ENCODE peak calls at places on chromosome 16, in four cellular contexts. P, A, V and U are unnamed samples.

GRCh38 chr16:85447657-85448313 is 165.3 kb upstream of the GSE1 start:
- DNase-seq in P (no peak), A (no peak), V (no peak), U (no peak)

GRCh38 chr16:82506734-82507133 is 120.0 kb upstream of the CDH13 start:
- DNase-seq in P (no peak), A (no peak), V (no peak), U (no peak)

GRCh38 chr16:1532081-1532760 is 1.2 kb upstream of the TMEM204 start:
- DNase-seq in P (peak), A (peak), V (peak), U (no peak)

GRCh38 chr16:11329080-11329491 is 16.2 kb upstream of the RMI2 start:
- DNase-seq in P (no peak), A (no peak), V (no peak), U (no peak)

GRCh38 chr16:86994651-86995171 is 322.5 kb downstream of the C16orf95 start:
- DNase-seq in P (no peak), A (peak), V (no peak), U (no peak)

GRCh38 chr16:1051446-1051845 is 21.1 kb upstream of the SSTR5 start:
- DNase-seq in P (no peak), A (no peak), V (no peak), U (no peak)

GRCh38 chr16:10883004-10883403 is 6.0 kb downstream of the CIITA start:
- DNase-seq in P (no peak), A (no peak), V (no peak), U (no peak)

GRCh38 chr16:54236761-54237160 is 49.8 kb downstream of the IRX3 start:
- DNase-seq in P (no peak), A (no peak), V (no peak), U (no peak)

GRCh38 chr16:87548086-87548485 is 54.2 kb upstream of the JPH3 start:
- DNase-seq in P (no peak), A (no peak), V (no peak), U (no peak)

GRCh38 chr16:82681592-82681991 is 54.8 kb downstream of the CDH13 start:
- DNase-seq in P (no peak), A (no peak), V (no peak), U (no peak)

GRCh38 chr16:50992366-50993032 is 158.6 kb downstream of the SALL1 start:
- DNase-seq in P (no peak), A (no peak), V (no peak), U (no peak)

GRCh38 chr16:46763147-46763546 is 15.0 kb upstream of the MYLK3 start:
- DNase-seq in P (peak), A (no peak), V (no peak), U (no peak)

GRCh38 chr16:19872179-19872863 is 12.3 kb downstream of the GPRC5B start:
- DNase-seq in P (no peak), A (no peak), V (no peak), U (no peak)

GRCh38 chr16:56864910-56865309 is at the start of gene SLC12A3:
- DNase-seq in P (no peak), A (no peak), V (no peak), U (no peak)

GRCh38 chr16:72992142-72992601 is 55.8 kb downstream of the ZFHX3 start:
- DNase-seq in P (no peak), A (no peak), V (no peak), U (no peak)

DNA sequence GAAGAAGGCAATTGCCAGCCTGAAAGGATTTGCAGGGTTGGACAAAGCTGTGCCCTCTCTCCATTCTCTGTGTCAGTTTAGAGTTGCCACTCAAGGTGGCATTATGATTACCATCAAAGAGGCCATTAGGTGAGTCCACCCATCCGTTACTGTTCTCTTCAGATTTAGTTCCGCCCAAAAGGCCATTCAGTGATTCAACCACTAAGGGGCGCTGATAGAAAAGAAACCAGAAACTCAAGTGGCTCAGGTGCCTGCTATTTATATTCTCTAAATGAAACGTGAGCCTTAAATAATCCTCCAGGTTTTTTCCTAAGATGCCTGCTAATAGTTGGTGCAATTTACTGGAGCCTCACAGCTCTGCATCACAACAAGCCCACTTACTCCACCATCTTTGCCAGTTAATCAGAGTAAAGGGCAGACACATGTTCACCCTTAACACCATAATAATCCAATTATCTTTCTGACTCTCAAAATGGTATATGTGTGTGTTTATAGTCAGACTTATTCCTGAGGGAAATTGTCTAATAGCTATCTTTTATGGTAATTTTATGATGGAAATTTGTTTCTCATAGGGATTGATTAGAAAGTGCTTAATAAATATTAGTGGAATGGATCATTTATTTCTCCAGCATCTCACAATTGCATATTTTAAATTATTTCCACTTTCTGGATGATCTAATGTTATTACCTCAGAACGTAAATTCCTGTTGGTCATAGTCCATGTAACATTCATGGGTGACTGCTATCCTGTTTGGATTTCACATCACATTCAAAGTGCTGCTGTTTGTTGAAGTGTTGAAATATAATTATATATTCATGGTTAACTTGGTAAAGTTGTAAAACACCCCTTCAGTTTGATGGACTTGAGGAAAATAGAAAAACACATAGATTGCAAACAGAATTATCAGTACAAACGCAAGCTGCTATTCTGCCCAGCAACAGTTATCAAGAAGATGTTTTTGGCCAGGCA is 59.3 kb downstream of the TANGO6 start:
- DNase-seq in P (peak), A (no peak), V (peak), U (no peak)
- TF ChIP-seq CTCF in P (peak), A (peak), V (peak), U (peak)

GRCh38 chr16:78230832-78231231 is 131.4 kb downstream of the WWOX start:
- DNase-seq in P (no peak), A (no peak), V (no peak), U (no peak)

GRCh38 chr16:78237856-78238255 is 138.4 kb downstream of the WWOX start:
- DNase-seq in P (no peak), A (no peak), V (no peak), U (no peak)

GRCh38 chr16:78235876-78236275 is 136.4 kb downstream of the WWOX start:
- DNase-seq in P (no peak), A (no peak), V (no peak), U (no peak)

GRCh38 chr16:78237346-78237745 is 137.9 kb downstream of the WWOX start:
- DNase-seq in P (no peak), A (no peak), V (no peak), U (no peak)

DNA sequence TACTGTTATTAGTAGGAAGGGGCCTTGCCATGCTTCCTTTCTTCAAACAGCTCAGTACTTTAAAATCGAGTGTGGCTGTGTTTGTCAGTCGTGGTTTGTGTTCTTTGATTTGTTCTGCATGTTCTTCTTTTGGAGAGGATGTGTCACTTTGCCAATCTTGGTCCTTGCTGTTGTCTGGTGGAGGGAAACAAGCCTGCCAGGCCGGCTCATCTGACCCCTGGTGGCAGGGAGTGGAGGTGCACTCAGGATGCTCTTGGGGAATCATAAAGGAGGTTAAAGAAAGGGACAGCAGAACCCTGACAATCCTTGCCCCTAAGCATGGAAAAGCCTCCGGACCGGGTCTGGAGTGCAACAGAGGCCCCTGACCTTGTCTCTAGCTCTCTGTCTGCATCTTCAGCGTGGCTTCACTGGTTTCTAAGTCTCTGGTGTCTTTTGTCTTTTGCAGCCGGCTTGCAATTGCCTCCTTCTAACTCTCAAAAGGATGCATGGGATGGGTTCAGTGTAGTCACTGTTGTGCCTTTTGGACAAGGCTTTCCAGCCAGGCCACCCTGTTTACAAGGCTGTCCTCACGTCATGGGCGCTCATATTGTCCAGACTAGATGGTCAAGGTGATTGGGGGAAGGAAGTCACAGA is 135.8 kb downstream of the WWOX start:
- DNase-seq in P (no peak), A (peak), V (peak), U (peak)
- TF ChIP-seq CTCF in P (peak), A (peak), V (peak), U (peak)

GRCh38 chr16:49278567-49278827 is 3.1 kb downstream of the CBLN1 start:
- DNase-seq in P (no peak), A (no peak), V (no peak), U (no peak)

GRCh38 chr16:49278944-49279725 is 2.5 kb downstream of the CBLN1 start:
- DNase-seq in P (no peak), A (no peak), V (no peak), U (no peak)

GRCh38 chr16:49277386-49277742 is 4.3 kb downstream of the CBLN1 start:
- DNase-seq in P (no peak), A (no peak), V (no peak), U (no peak)

GRCh38 chr16:49276646-49277385 is 4.8 kb downstream of the CBLN1 start:
- DNase-seq in P (no peak), A (no peak), V (no peak), U (no peak)

GRCh38 chr16:49277766-49278566 is 3.7 kb downstream of the CBLN1 start:
- DNase-seq in P (no peak), A (no peak), V (no peak), U (no peak)
- TF ChIP-seq CTCF in P (no peak), A (no peak), V (no peak), U (no peak)

GRCh38 chr16:31700530-31701388 is 172.8 kb upstream of the ZNF267 start:
- DNase-seq in P (peak), A (peak), V (peak), U (peak)
- TF ChIP-seq CTCF in P (no peak), A (no peak), V (no peak), U (peak)

DNA sequence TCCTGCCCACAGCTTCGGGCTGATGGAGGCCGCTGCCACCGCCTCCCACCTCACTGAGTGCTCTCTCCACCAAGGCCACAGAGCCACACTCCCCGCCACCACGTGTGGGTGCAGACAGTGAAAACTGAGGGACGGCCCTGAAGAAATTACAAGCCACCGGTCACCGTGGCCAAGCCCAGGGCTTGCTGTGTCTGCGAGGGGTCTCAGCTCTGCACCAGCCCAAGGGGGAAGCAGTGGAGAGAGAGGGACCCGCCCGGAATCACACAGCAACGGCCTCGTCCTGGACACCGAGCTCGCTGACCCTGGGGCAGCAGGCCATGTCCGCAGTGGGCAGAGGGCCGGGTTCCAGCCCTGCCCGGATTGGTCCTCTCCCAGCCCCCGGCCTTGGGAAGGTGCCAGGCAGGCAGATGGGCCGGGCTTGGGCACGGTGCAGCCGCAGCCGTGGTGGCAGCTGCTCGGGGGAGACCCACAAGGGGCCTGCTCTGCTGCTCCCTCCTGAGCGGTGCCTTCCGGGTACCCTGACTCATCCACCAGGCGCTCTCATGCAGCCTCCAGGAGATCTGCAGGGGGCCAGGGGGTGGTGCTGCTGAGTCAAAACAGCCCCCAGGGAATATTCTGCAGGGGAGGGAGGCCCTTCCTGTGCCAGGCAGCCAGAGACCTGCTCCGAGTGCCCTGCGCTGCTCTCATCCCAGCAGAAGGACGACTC is 52.0 kb downstream of the CBFA2T3 start:
- DNase-seq in P (no peak), A (no peak), V (no peak), U (no peak)
- TF ChIP-seq CTCF in P (no peak), A (no peak), V (no peak), U (peak)

GRCh38 chr16:25796239-25796638 is 104.5 kb downstream of the HS3ST4 start:
- DNase-seq in P (no peak), A (no peak), V (no peak), U (no peak)
- TF ChIP-seq CTCF in P (no peak), A (no peak), V (no peak), U (no peak)

GRCh38 chr16:21097151-21097550 is 53.5 kb downstream of the DNAH3 start:
- DNase-seq in P (no peak), A (no peak), V (no peak), U (no peak)

GRCh38 chr16:21100447-21100846 is 50.2 kb downstream of the DNAH3 start:
- DNase-seq in P (no peak), A (no peak), V (no peak), U (no peak)

GRCh38 chr16:21104124-21104860 is 46.4 kb downstream of the DNAH3 start:
- DNase-seq in P (no peak), A (no peak), V (no peak), U (no peak)

DNA sequence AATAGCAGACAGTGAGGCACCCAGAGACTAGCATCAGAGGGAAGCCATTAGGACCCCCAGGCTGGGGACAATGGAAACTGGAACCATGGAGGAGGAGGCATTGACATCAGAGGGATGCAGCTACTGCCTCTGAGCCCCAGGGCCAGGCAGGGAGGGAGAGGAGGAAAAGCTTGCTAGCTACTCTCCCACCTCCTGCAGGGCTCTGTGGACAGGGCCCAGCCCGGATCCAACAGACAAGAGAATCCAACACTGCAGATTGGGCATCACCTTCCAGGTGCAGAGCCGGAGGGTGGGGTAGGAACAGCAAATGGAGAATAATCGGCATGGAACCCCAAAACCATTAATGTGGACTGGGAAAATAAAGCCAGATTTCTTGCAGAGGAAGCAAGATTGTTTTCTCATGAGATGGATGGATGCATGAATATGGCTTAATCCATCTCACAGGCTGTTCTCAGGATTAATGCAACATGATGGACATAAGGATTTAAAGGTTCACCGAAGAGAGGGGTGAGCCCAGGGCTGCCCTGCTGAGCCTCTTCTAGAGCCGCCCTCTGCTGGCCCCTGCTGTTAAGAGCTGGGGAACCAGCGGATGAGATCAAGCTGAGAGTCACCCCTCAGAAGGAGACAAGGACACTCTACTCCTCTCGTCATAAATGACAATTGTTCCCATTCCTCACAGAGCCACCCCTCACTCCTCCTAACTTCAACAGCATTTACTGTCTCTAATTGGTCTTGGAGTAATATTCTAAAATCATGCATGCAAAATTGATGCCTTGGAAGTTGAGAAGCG is 48.8 kb downstream of the DNAH3 start:
- DNase-seq in P (no peak), A (no peak), V (no peak), U (no peak)
- TF ChIP-seq CTCF in P (no peak), A (no peak), V (no peak), U (peak)

GRCh38 chr16:71883193-71883848 is 661 bp downstream of the ZNF821 start:
- DNase-seq in P (no peak), A (peak), V (no peak), U (peak)
- TF ChIP-seq CTCF in P (no peak), A (peak), V (no peak), U (peak)

GRCh38 chr16:77374384-77374783 is 60.5 kb downstream of the ADAMTS18 start:
- DNase-seq in P (no peak), A (no peak), V (no peak), U (no peak)

GRCh38 chr16:77375396-77375795 is 59.4 kb downstream of the ADAMTS18 start:
- DNase-seq in P (no peak), A (no peak), V (no peak), U (no peak)

GRCh38 chr16:77373726-77374125 is 61.1 kb downstream of the ADAMTS18 start:
- DNase-seq in P (no peak), A (no peak), V (no peak), U (no peak)

GRCh38 chr16:77376358-77376757 is 58.5 kb downstream of the ADAMTS18 start:
- DNase-seq in P (no peak), A (no peak), V (no peak), U (no peak)
- TF ChIP-seq CTCF in P (no peak), A (no peak), V (no peak), U (peak)